ENCODE peak calls at places on chromosomes 1 and 21, in four cellular contexts. G is HCEC 1CT, E is fibroblast of lung, B is HuH-7.5. Z is an unnamed sample.

GRCh38 chr1:156115514-156116374 is 1.2 kb downstream of the LMNA start:
- DNase-seq in E (peak; percentile 56), B (peak; percentile 79), G (peak; percentile 53), Z (no peak)

GRCh38 chr1:9376886-9377333 is 84.2 kb downstream of the SPSB1 start:
- DNase-seq in E (peak; percentile 85), G (peak; percentile 66), B (no peak), Z (no peak)

GRCh38 chr1:64550505-64550904 is 80.6 kb downstream of the CACHD1 start:
- DNase-seq in B (no peak), E (no peak), G (no peak), Z (peak; percentile 29)

GRCh38 chr1:18463984-18464664 is 16.6 kb upstream of the KLHDC7A start:
- DNase-seq in B (no peak), E (no peak), G (no peak), Z (no peak)

GRCh38 chr1:40787733-40788560 is 4.4 kb downstream of the KCNQ4 start:
- DNase-seq in B (no peak), G (no peak), E (no peak), Z (no peak)

GRCh38 chr1:152495066-152495675 is 15.4 kb upstream of the LCE5A start:
- DNase-seq in B (no peak), G (peak; percentile 32), E (no peak), Z (no peak)

GRCh38 chr1:4046836-4047461 is 146.9 kb upstream of the C1orf174 start:
- DNase-seq in B (no peak), E (no peak), G (no peak), Z (no peak)

GRCh38 chr1:53470155-53470554 is 11.0 kb downstream of the DMRTB1 start:
- DNase-seq in G (peak; percentile 54), B (peak; percentile 82), E (peak; percentile 78), Z (no peak)

GRCh38 chr1:73998348-73998959 is 199.5 kb downstream of the LRRIQ3 start:
- DNase-seq in B (no peak), G (peak; percentile 43), E (peak; percentile 37), Z (no peak)

GRCh38 chr1:153944005-153944821 is 2.3 kb downstream of the DENND4B start:
- DNase-seq in G (no peak), E (no peak), B (no peak), Z (no peak)

GRCh38 chr1:212700892-212701819 is 1.5 kb upstream of the BATF3 start:
- DNase-seq in B (no peak), E (peak; percentile 66), G (peak; percentile 69), Z (no peak)

GRCh38 chr1:1093610-1093943 is 19.5 kb upstream of the RNF223 start:
- DNase-seq in E (no peak), G (no peak), B (no peak), Z (no peak)

GRCh38 chr1:7932524-7933149 is 8.0 kb downstream of the TNFRSF9 start:
- DNase-seq in E (no peak), G (no peak), B (no peak), Z (no peak)

GRCh38 chr1:227894306-227894721 is 53.4 kb downstream of the WNT9A start:
- DNase-seq in E (no peak), B (no peak), G (no peak), Z (no peak)

GRCh38 chr21:34011660-34012059 is 61.7 kb upstream of the MRPS6 start:
- DNase-seq in B (no peak), E (peak; percentile 39), G (no peak), Z (no peak)

GRCh38 chr1:155134858-155135415 is 715 bp upstream of the SLC50A1 start:
- DNase-seq in B (peak; percentile 83), G (peak; percentile 88), E (peak; percentile 99), Z (no peak)

GRCh38 chr1:214515544-214516433 is 35.6 kb downstream of the PTPN14 start:
- DNase-seq in G (no peak), E (no peak), B (no peak), Z (no peak)

GRCh38 chr1:116128669-116129068 is 17.5 kb downstream of the MAB21L3 start:
- DNase-seq in G (no peak), E (no peak), B (no peak), Z (peak; percentile 12)

GRCh38 chr1:10514490-10515235 is 39.9 kb downstream of the PEX14 start:
- DNase-seq in G (peak; percentile 19), E (peak; percentile 44), B (no peak), Z (no peak)

GRCh38 chr1:203512830-203513578 is 19.1 kb downstream of the OPTC start:
- DNase-seq in G (peak; percentile 90), E (peak; percentile 97), B (peak; percentile 31), Z (no peak)

GRCh38 chr1:228297822-228298221 is 90.0 kb downstream of the OBSCN start:
- DNase-seq in E (no peak), B (no peak), G (no peak), Z (no peak)

GRCh38 chr1:194067772-194068171 is 881.4 kb upstream of the B3GALT2 start:
- DNase-seq in B (no peak), E (peak; percentile 41), G (peak; percentile 2), Z (no peak)

GRCh38 chr1:22131875-22132486 is 10.9 kb downstream of the WNT4 start:
- DNase-seq in E (no peak), B (peak; percentile 89), G (no peak), Z (peak; percentile 25)

GRCh38 chr1:39981957-39982356 is 27.0 kb downstream of the MFSD2A start:
- DNase-seq in G (peak; percentile 83), E (peak; percentile 95), B (no peak), Z (no peak)

GRCh38 chr1:90476994-90477393 is 240.1 kb downstream of the BARHL2 start:
- DNase-seq in B (no peak), E (no peak), G (no peak), Z (no peak)

GRCh38 chr1:92899780-92900179 is 61.5 kb downstream of the DIPK1A start:
- DNase-seq in G (no peak), E (no peak), B (no peak), Z (no peak)

GRCh38 chr1:209646558-209646957 is 5.7 kb downstream of the LAMB3 start:
- DNase-seq in E (peak; percentile 73), G (peak; percentile 59), B (no peak), Z (no peak)

GRCh38 chr1:97599447-97599846 is 321.4 kb downstream of the DPYD start:
- DNase-seq in E (no peak), G (no peak), B (no peak), Z (no peak)

GRCh38 chr1:204343850-204344249 is 15.9 kb downstream of the PLEKHA6 start:
- DNase-seq in G (no peak), E (no peak), B (no peak), Z (no peak)

GRCh38 chr1:9850442-9851162 is 26.8 kb upstream of the CLSTN1 start:
- DNase-seq in B (no peak), E (no peak), G (no peak), Z (no peak)

GRCh38 chr1:232174306-232174705 is 455.6 kb downstream of the SIPA1L2 start:
- DNase-seq in B (no peak), E (no peak), G (no peak), Z (no peak)

GRCh38 chr1:62995173-62995572 is 211.2 kb downstream of the ATG4C start:
- DNase-seq in G (no peak), B (no peak), E (no peak), Z (no peak)

Z was measured in central memory CD4-positive, alpha-beta T cell.